ENCODE peak calls at places on chromosome 13, in eight cellular contexts. L, E, J, V, Z, F, P and X are unnamed samples.

GRCh38 chr13:79197933-79198332 is 208.1 kb downstream of the RBM26 start:
- DNase-seq in L (no peak), Z (no peak), J (no peak), P (no peak), E (no peak), F (no peak), V (no peak), X (no peak)

GRCh38 chr13:25741796-25742195 is 310.0 kb downstream of the SHISA2 start:
- DNase-seq in J (no peak), P (no peak), L (no peak), Z (no peak), F (no peak), V (no peak), E (no peak), X (no peak)

GRCh38 chr13:99926014-99926731 is 45.4 kb downstream of the ZIC5 start:
- DNase-seq in L (no peak), V (peak; percentile 61), J (no peak), F (no peak), P (peak; percentile 38), Z (peak; percentile 12), E (no peak), X (peak; percentile 3)

GRCh38 chr13:98775844-98776598 is 23.5 kb upstream of the SLC15A1 start:
- DNase-seq in P (no peak), J (no peak), Z (peak; percentile 93), V (no peak), F (no peak), E (no peak), L (no peak), X (peak; percentile 53)

GRCh38 chr13:25733061-25733491 is 318.7 kb downstream of the SHISA2 start:
- DNase-seq in P (no peak), L (no peak), F (no peak), V (no peak), Z (peak; percentile 41), E (no peak), J (no peak), X (no peak)

GRCh38 chr13:106371024-106371423 is 164.4 kb downstream of the EFNB2 start:
- DNase-seq in F (no peak), E (no peak), P (no peak), L (no peak), V (no peak), Z (no peak), J (no peak), X (no peak)

GRCh38 chr13:107866666-107867623 is 348.4 kb downstream of the LIG4 start:
- DNase-seq in F (peak; percentile 46), J (peak; percentile 43), V (no peak), L (no peak), P (peak; percentile 80), Z (peak; percentile 65), E (no peak), X (peak; percentile 30)

GRCh38 chr13:102726430-102726829 is 31.6 kb upstream of the METTL21C start:
- DNase-seq in J (no peak), V (no peak), E (no peak), F (no peak), Z (no peak), P (no peak), L (no peak), X (peak; percentile 33)

GRCh38 chr13:24223341-24224231 is 63.1 kb downstream of the SPATA13 start:
- DNase-seq in L (no peak), P (no peak), V (no peak), J (no peak), E (no peak), Z (no peak), F (no peak), X (no peak)

GRCh38 chr13:93882086-93882651 is 597.3 kb downstream of the DCT start:
- DNase-seq in J (no peak), L (no peak), Z (peak; percentile 23), F (no peak), P (no peak), E (no peak), V (no peak), X (peak; percentile 20)

GRCh38 chr13:80342541-80343371 is 1.8 kb upstream of the SPRY2 start:
- DNase-seq in J (peak; percentile 86), P (peak; percentile 84), E (peak; percentile 78), L (peak; percentile 91), F (peak; percentile 82), Z (peak; percentile 71), V (peak; percentile 87), X (peak; percentile 78)

GRCh38 chr13:50529154-50529882 is 314.2 kb downstream of the DLEU7 start:
- DNase-seq in V (peak; percentile 87), E (peak; percentile 73), F (peak; percentile 91), L (peak; percentile 89), Z (peak; percentile 82), J (peak; percentile 67), P (peak; percentile 37), X (peak; percentile 90)

GRCh38 chr13:97005631-97006262 is 11.5 kb upstream of the OXGR1 start:
- DNase-seq in L (no peak), F (peak; percentile 40), J (no peak), P (no peak), V (no peak), Z (peak; percentile 84), E (no peak), X (peak; percentile 63)

GRCh38 chr13:62626771-62627170 is 1211.1 kb upstream of the PCDH20 start:
- DNase-seq in J (peak; percentile 56), Z (no peak), V (no peak), E (no peak), L (no peak), F (no peak), P (no peak), X (no peak)

GRCh38 chr13:18946738-18947137 is 234.9 kb downstream of the TUBA3C start:
- DNase-seq in J (no peak), Z (no peak), L (no peak), E (no peak), P (no peak), F (no peak), V (no peak), X (no peak)

GRCh38 chr13:112767506-112768471 is 78.0 kb downstream of the ATP11A start:
- DNase-seq in P (no peak), L (peak; percentile 51), V (no peak), E (peak; percentile 37), J (no peak), Z (no peak), F (no peak), X (no peak)

GRCh38 chr13:60379837-60380236 is 17.2 kb upstream of the TDRD3 start:
- DNase-seq in L (no peak), F (no peak), V (no peak), P (no peak), E (no peak), J (no peak), Z (no peak), X (no peak)

GRCh38 chr13:30752991-30753616 is 17.8 kb downstream of the ALOX5AP start:
- DNase-seq in E (no peak), F (no peak), J (no peak), V (no peak), L (no peak), P (no peak), Z (no peak), X (no peak)

GRCh38 chr13:38394777-38395504 is 45.3 kb downstream of the UFM1 start:
- DNase-seq in V (no peak), L (no peak), J (no peak), P (no peak), Z (peak; percentile 93), E (no peak), F (no peak), X (peak; percentile 81)

GRCh38 chr13:20397896-20398295 is 127.8 kb downstream of the CRYL1 start:
- DNase-seq in P (no peak), V (no peak), J (no peak), L (no peak), Z (no peak), E (no peak), F (no peak), X (no peak)